ENCODE peak calls at places on chromosomes 16 and 17, in four cellular contexts. N, G, L and O are unnamed samples.

GRCh38 chr16:61791465-61791864 is 244.8 kb downstream of the CDH8 start:
- DNase-seq in N (no peak), G (no peak), L (no peak), O (no peak)

GRCh38 chr16:88759245-88759975 is 25.6 kb downstream of the PIEZO1 start:
- DNase-seq in N (no peak), G (no peak), L (no peak), O (peak)

GRCh38 chr17:59425085-59425901 is 93.8 kb downstream of the YPEL2 start:
- DNase-seq in N (no peak), G (no peak), L (no peak), O (no peak)

GRCh38 chr17:62805234-62805633 is 2.9 kb downstream of the MARCHF10 start:
- DNase-seq in N (no peak), G (no peak), L (no peak), O (no peak)

GRCh38 chr16:82641336-82641984 is 14.7 kb downstream of the CDH13 start:
- DNase-seq in N (no peak), G (no peak), L (no peak), O (no peak)

GRCh38 chr16:66927012-66927436 is 1.7 kb upstream of the RRAD start:
- DNase-seq in N (no peak), G (no peak), L (no peak), O (peak)

GRCh38 chr16:901715-902601 is 68.8 kb downstream of the LMF1 start:
- DNase-seq in N (no peak), G (no peak), L (no peak), O (no peak)

GRCh38 chr16:20137194-20137593 is 63.5 kb upstream of the GPR139 start:
- DNase-seq in N (no peak), G (no peak), L (no peak), O (no peak)

GRCh38 chr17:36578671-36579070 is 13.0 kb upstream of the DHRS11 start:
- DNase-seq in N (no peak), G (no peak), L (no peak), O (no peak)

GRCh38 chr17:40422990-40423611 is 5.4 kb upstream of the TOP2A start:
- DNase-seq in N (peak), G (no peak), L (no peak), O (no peak)

GRCh38 chr17:1055751-1056645 is 59.1 kb downstream of the TIMM22 start:
- DNase-seq in N (peak), G (no peak), L (no peak), O (peak)

GRCh38 chr17:41784207-41784744 is 2.2 kb downstream of the JUP start:
- DNase-seq in N (peak), G (no peak), L (no peak), O (no peak)

GRCh38 chr17:58338907-58339774 is 10.5 kb upstream of the TSPOAP1 start:
- DNase-seq in N (peak), G (no peak), L (peak), O (peak)
- TF ChIP-seq CBX5 in N (no peak), G (no peak), L (no peak), O (no peak)

GRCh38 chr17:51682115-51682514 is 421.8 kb downstream of the UTP18 start:
- DNase-seq in N (no peak), G (no peak), L (no peak), O (no peak)
- H3K4me2 ChIP-seq in N (no peak), G (no peak), L (no peak), O (no peak)

GRCh38 chr16:29978564-29979270 is 5.0 kb downstream of the TAOK2 start:
- DNase-seq in N (no peak), G (no peak), L (no peak), O (no peak)
- TF ChIP-seq CBX5 in N (no peak), G (no peak), L (no peak), O (no peak)

DNA sequence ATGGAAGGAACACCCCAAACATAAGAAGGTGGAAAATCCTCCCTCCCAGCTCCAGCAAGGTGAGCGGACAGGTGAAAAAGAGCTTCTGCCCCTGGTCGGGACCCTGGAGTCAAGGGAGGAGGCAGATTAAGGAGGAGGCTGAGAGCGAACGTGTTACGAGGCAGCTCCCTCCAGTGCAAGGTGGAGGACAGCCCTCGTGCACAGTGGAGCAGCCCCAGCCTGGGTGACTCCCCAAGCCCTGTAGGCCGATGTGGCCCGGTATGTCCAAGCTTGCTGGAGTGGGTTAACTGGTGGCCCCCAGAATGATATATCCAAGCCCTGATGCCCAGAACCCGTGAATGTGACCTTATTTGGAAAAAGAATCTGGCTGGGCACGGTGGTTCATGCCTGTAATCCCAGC is 15.5 kb upstream of the CRISPLD2 start:
- DNase-seq in N (no peak), G (no peak), L (no peak), O (no peak)
- H3K4me2 ChIP-seq in N (no peak), G (no peak), L (no peak), O (no peak)

GRCh38 chr17:77266891-77267341 is 126.1 kb downstream of the SEC14L1 start:
- DNase-seq in N (peak), G (no peak), L (no peak), O (no peak)
- TF ChIP-seq CBX5 in N (no peak), G (no peak), L (no peak), O (no peak)

GRCh38 chr17:77965354-77965753 is 6.9 kb downstream of the TNRC6C start:
- DNase-seq in N (no peak), G (no peak), L (no peak), O (no peak)

GRCh38 chr17:77962349-77962748 is 3.8 kb downstream of the TNRC6C start:
- DNase-seq in N (no peak), G (no peak), L (no peak), O (no peak)

GRCh38 chr17:77961741-77962140 is 3.2 kb downstream of the TNRC6C start:
- DNase-seq in N (no peak), G (no peak), L (no peak), O (no peak)

GRCh38 chr17:77966476-77966875 is 8.0 kb downstream of the TNRC6C start:
- DNase-seq in N (no peak), G (no peak), L (no peak), O (no peak)

GRCh38 chr17:77963441-77963840 is 4.9 kb downstream of the TNRC6C start:
- DNase-seq in N (peak), G (no peak), L (no peak), O (peak)
- H3K4me2 ChIP-seq in N (no peak), G (no peak), L (peak), O (no peak)

DNA sequence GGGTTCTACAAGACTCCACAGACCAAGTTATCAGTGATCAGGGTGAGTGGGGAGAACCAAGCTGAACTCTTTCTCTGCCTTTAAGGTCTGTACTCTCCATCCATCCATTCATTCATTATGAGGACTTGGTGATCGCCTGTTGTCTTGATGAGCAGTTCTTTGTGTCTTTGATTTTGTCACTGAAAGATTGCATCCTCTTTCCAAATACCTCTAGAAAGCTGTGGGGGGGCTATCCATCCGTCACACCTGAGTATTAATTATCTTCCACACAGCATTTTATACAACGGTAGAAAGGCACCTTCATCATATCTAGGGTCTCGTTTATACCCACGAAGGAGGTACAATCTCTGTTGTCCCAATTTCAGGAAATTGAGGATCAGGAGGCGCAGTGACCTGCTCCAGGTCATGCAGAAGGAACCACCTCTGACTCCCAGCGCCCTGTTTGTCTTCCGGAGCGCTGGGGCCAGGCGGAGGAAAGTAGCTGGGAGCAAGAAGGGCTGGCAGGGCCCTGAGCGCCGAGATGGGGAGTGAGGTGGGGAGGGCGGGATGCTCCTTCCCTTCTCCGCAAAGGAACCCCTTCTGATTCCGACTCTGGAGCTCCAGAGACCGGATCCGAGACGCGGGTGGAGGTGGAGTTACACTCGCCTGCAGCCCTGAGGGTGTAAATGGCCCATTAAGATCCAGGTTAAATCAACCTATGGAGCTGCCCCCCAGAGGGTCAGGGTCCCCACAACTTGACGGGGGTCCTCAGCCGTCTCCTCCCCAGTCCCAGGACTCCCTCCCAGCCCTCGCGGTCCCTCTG is 605 bp upstream of the ABAT start:
- DNase-seq in N (no peak), G (no peak), L (no peak), O (no peak)
- TF ChIP-seq CBX5 in N (no peak), G (no peak), L (no peak), O (no peak)

GRCh38 chr16:2464333-2464732 is 4.4 kb downstream of the TEDC2 start:
- DNase-seq in N (no peak), G (no peak), L (no peak), O (no peak)
- H3K4me2 ChIP-seq in N (no peak), G (no peak), L (no peak), O (no peak)